ENCODE peak calls at places on chromosomes 16 and 17, in nine cellular contexts. B is NCI-H2081; C is NCI-H146; I is NCI-H748 treated with DMSO at 0.1 percent for 48 hours; H is NCI-H1092 treated with DMSO at 0.1 percent for 48 hours; P is fibroblast of the conjunctiva; Q is effector CD4-positive, alpha-beta T cell; L is NCI-H2171 treated with DMSO at 0.1 percent for 48 hours; M is activated T-cell treated with anti-CD3 and anti-CD28 coated beads, Interleukin-2, amount 50 U/mL, for 72 hours. E is an unnamed sample.

GRCh38 chr17:31695456-31696090 is 163.5 kb downstream of the COPRS start:
- DNase-seq in H (no peak), P (no peak), L (peak; percentile 10), C (no peak), I (no peak), Q (no peak), B (no peak), M (no peak), E (no peak)

GRCh38 chr17:50003916-50004315 is 8.9 kb upstream of the DLX3 start:
- DNase-seq in B (no peak), I (no peak), H (no peak), M (no peak), P (no peak), Q (no peak), L (no peak), C (no peak), E (no peak)

GRCh38 chr16:68782198-68783174 is 45.4 kb downstream of the CDH1 start:
- DNase-seq in I (no peak), H (no peak), C (no peak), M (no peak), Q (no peak), L (no peak), B (no peak), P (no peak), E (no peak)

GRCh38 chr17:50953831-50954601 is 87.9 kb upstream of the TOB1 start:
- DNase-seq in C (peak; percentile 95), H (no peak), P (peak; percentile 33), B (peak; percentile 92), Q (no peak), M (no peak), I (peak; percentile 79), L (peak; percentile 74), E (peak; percentile 95)

GRCh38 chr17:11388061-11388460 is 147.0 kb downstream of the SHISA6 start:
- DNase-seq in H (no peak), M (no peak), I (no peak), P (no peak), C (no peak), B (no peak), L (no peak), Q (no peak), E (no peak)

GRCh38 chr17:65287040-65287439 is 149.9 kb downstream of the RGS9 start:
- DNase-seq in M (no peak), H (no peak), Q (no peak), P (no peak), C (no peak), I (no peak), B (no peak), L (no peak), E (no peak)

GRCh38 chr17:63365366-63366237 is 80.5 kb downstream of the CYB561 start:
- DNase-seq in M (no peak), P (no peak), L (no peak), Q (no peak), C (no peak), H (no peak), B (no peak), I (no peak), E (no peak)

GRCh38 chr17:76517638-76518038 is 16.4 kb upstream of the RHBDF2 start:
- DNase-seq in Q (no peak), M (no peak), P (no peak), I (no peak), L (no peak), C (no peak), H (no peak), B (no peak), E (no peak)

GRCh38 chr17:40621558-40621957 is 26.1 kb downstream of the SMARCE1 start:
- DNase-seq in M (no peak), H (no peak), Q (no peak), P (no peak), B (no peak), L (no peak), C (no peak), I (no peak), E (no peak)

GRCh38 chr17:69141802-69142472 is at the start of gene ABCA6:
- DNase-seq in Q (no peak), C (no peak), I (no peak), P (peak; percentile 83), H (no peak), B (no peak), L (no peak), M (no peak), E (no peak)

GRCh38 chr16:81366316-81366932 is 51.7 kb downstream of the GAN start:
- DNase-seq in I (peak; percentile 43), P (peak; percentile 33), M (peak; percentile 12), H (peak; percentile 48), B (peak; percentile 37), Q (peak; percentile 16), C (peak; percentile 16), L (peak; percentile 76), E (peak; percentile 64)

GRCh38 chr16:24896439-24896838 is 50.7 kb downstream of the SLC5A11 start:
- DNase-seq in I (no peak), B (no peak), L (no peak), C (no peak), Q (no peak), M (no peak), P (no peak), H (no peak), E (no peak)

GRCh38 chr16:77723108-77723514 is 797 bp downstream of the NUDT7 start:
- DNase-seq in I (no peak), P (no peak), H (no peak), B (no peak), L (peak; percentile 7), M (peak; percentile 13), Q (no peak), C (no peak), E (no peak)

GRCh38 chr17:60586288-60586974 is 13.6 kb upstream of the PPM1D start:
- DNase-seq in I (no peak), H (no peak), C (peak; percentile 29), P (no peak), M (no peak), Q (no peak), B (no peak), L (no peak), E (peak; percentile 74)

GRCh38 chr17:10657123-10657522 is at the start of gene MYH3:
- DNase-seq in L (no peak), B (no peak), Q (no peak), H (no peak), C (no peak), M (no peak), P (no peak), I (no peak), E (no peak)

GRCh38 chr16:13923703-13924298 is 3.8 kb downstream of the ERCC4 start:
- DNase-seq in L (peak; percentile 71), B (peak; percentile 49), M (no peak), C (peak; percentile 64), H (peak; percentile 48), I (peak; percentile 18), P (peak; percentile 61), Q (no peak), E (peak; percentile 84)

GRCh38 chr16:14003119-14003570 is 68.0 kb upstream of the MRTFB start:
- DNase-seq in L (no peak), H (no peak), P (no peak), M (no peak), I (no peak), B (no peak), C (peak; percentile 86), Q (no peak), E (peak; percentile 16)

GRCh38 chr17:42333053-42333452 is 44.8 kb downstream of the STAT5A start:
- DNase-seq in M (peak; percentile 41), L (peak; percentile 79), C (no peak), P (no peak), Q (no peak), B (no peak), I (no peak), H (no peak), E (no peak)

GRCh38 chr16:87964049-87964448 is 12.8 kb downstream of the BANP start:
- DNase-seq in C (no peak), L (no peak), H (no peak), I (no peak), B (no peak), P (no peak), M (no peak), Q (no peak), E (no peak)

E was measured in NCI-H510A treated with DMSO at 0.1 percent for 48 hours.